ENCODE peak calls at places on chromosomes 3 and 15, in six cellular contexts. O is IMR-90, Y is H9, X is upper lobe of right lung, N is body of pancreas, U is colonic mucosa. H is an unnamed sample.
A peak's percentile ranks its signal among the peaks of the same experiment; 100 is the strongest.

GRCh38 chr15:85642693-85643058 is 152.0 kb downstream of the KLHL25 start:
- DNase-seq in O (peak; percentile 55), Y (no peak), X (no peak), N (peak; percentile 30), U (peak; percentile 36), H (no peak)

GRCh38 chr3:21417991-21418390 is 333.0 kb downstream of the ZNF385D start:
- DNase-seq in O (no peak), Y (no peak), X (no peak), N (no peak), U (no peak), H (no peak)

GRCh38 chr3:51813539-51813938 is 34.5 kb upstream of the IQCF6 start:
- DNase-seq in O (no peak), Y (no peak), X (no peak), N (peak; percentile 45), U (no peak), H (no peak)

GRCh38 chr3:138434875-138435772 is 708 bp downstream of the ESYT3 start:
- DNase-seq in O (no peak), Y (peak; percentile 47), X (peak; percentile 72), N (peak; percentile 28), U (peak; percentile 18), H (no peak)

GRCh38 chr3:82496890-82497560 is 735.6 kb upstream of the GBE1 start:
- DNase-seq in O (no peak), Y (peak; percentile 50), X (no peak), N (peak; percentile 47), U (no peak), H (no peak)

GRCh38 chr3:168883145-168883544 is 780.4 kb downstream of the MECOM start:
- DNase-seq in O (no peak), Y (no peak), X (no peak), N (no peak), U (no peak), H (no peak)

GRCh38 chr3:16350041-16350952 is 85.3 kb downstream of the OXNAD1 start:
- DNase-seq in O (peak; percentile 88), Y (no peak), X (no peak), N (no peak), U (no peak), H (peak; percentile 58)

GRCh38 chr3:38353151-38353550 is 6.6 kb downstream of the XYLB start:
- DNase-seq in O (peak; percentile 24), Y (no peak), X (no peak), N (no peak), U (no peak), H (no peak)

GRCh38 chr3:58833501-58833900 is 166.9 kb upstream of the FAM3D start:
- DNase-seq in O (no peak), Y (no peak), X (no peak), N (no peak), U (no peak), H (no peak)

GRCh38 chr3:138786788-138787276 is 47.9 kb downstream of the PIK3CB start:
- DNase-seq in O (peak; percentile 50), Y (no peak), X (no peak), N (no peak), U (peak; percentile 32), H (no peak)

GRCh38 chr3:140834266-140835037 is 107.2 kb upstream of the SLC25A36 start:
- DNase-seq in O (no peak), Y (no peak), X (no peak), N (no peak), U (no peak), H (no peak)

GRCh38 chr3:27885641-27886040 is 163.5 kb upstream of the EOMES start:
- DNase-seq in O (no peak), Y (peak; percentile 40), X (no peak), N (no peak), U (no peak), H (no peak)

GRCh38 chr3:143775401-143775970 is 72.8 kb downstream of the SLC9A9 start:
- DNase-seq in O (peak; percentile 13), Y (no peak), X (no peak), N (peak; percentile 8), U (no peak), H (no peak)
- TF ChIP-seq CTCF in O (peak; percentile 56), Y (peak; percentile 66), X (peak; percentile 64), N (no peak), U (no peak), H (peak; percentile 66)

GRCh38 chr15:32105258-32106248 is 75.2 kb downstream of the CHRNA7 start:
- DNase-seq in O (no peak), Y (no peak), X (no peak), N (peak; percentile 83), U (no peak), H (no peak)
- H3K27ac ChIP-seq in O (no peak overlapping the region), Y (no peak overlapping the region), X (no peak overlapping the region), N (peak overlapping the region; percentile 8), U (no peak overlapping the region), H (no peak overlapping the region)

GRCh38 chr3:113890256-113890900 is 51.8 kb downstream of the GRAMD1C start:
- DNase-seq in O (no peak), Y (peak; percentile 64), X (no peak), N (peak; percentile 70), U (peak; percentile 28), H (no peak)
- TF ChIP-seq CTCF in O (no peak), Y (peak; percentile 37), X (no peak), N (no peak), U (no peak), H (no peak)

GRCh38 chr3:115228266-115228665 is 81.2 kb upstream of the ZBTB20 start:
- DNase-seq in O (peak; percentile 45), Y (no peak), X (no peak), N (no peak), U (no peak), H (no peak)
- H3K27ac ChIP-seq in O (no peak overlapping the region), Y (no peak overlapping the region), X (no peak overlapping the region), N (no peak overlapping the region), U (no peak overlapping the region), H (no peak overlapping the region)